ENCODE peak calls at places on chromosomes 6 and 20, in five cellular contexts. One of them, this sample, is unnamed.

GRCh38 chr6:73742433-73742832 is 46.4 kb downstream of the CD109 start:
- DNase-seq in NCI-H2081: no peak
- DNase-seq in astrocyte: no peak
- DNase-seq in naive B cell: no peak
- DNase-seq in AML-193: peak
- DNase-seq in this sample: no peak

GRCh38 chr6:20724443-20724842 is 190.2 kb downstream of the CDKAL1 start:
- DNase-seq in NCI-H2081: no peak
- DNase-seq in astrocyte: no peak
- DNase-seq in naive B cell: no peak
- DNase-seq in AML-193: no peak
- DNase-seq in this sample: no peak

GRCh38 chr6:26264547-26264946 is 100.5 kb upstream of the BTN3A2 start:
- DNase-seq in NCI-H2081: no peak
- DNase-seq in astrocyte: no peak
- DNase-seq in naive B cell: no peak
- DNase-seq in AML-193: no peak
- DNase-seq in this sample: no peak

GRCh38 chr20:57361517-57361916 is 10.5 kb downstream of the RAE1 start:
- DNase-seq in NCI-H2081: no peak
- DNase-seq in astrocyte: peak
- DNase-seq in naive B cell: no peak
- DNase-seq in AML-193: no peak
- DNase-seq in this sample: no peak

GRCh38 chr6:39029156-39030011 is 19.2 kb upstream of the GLP1R start:
- DNase-seq in NCI-H2081: no peak
- DNase-seq in astrocyte: no peak
- DNase-seq in naive B cell: no peak
- DNase-seq in AML-193: peak
- DNase-seq in this sample: peak

GRCh38 chr6:137926985-137927384 is 59.9 kb downstream of the TNFAIP3 start:
- DNase-seq in NCI-H2081: no peak
- DNase-seq in astrocyte: no peak
- DNase-seq in naive B cell: no peak
- DNase-seq in AML-193: no peak
- DNase-seq in this sample: no peak

GRCh38 chr20:32231847-32232246 is 24.2 kb downstream of the POFUT1 start:
- DNase-seq in NCI-H2081: no peak
- DNase-seq in astrocyte: no peak
- DNase-seq in naive B cell: no peak
- DNase-seq in AML-193: no peak
- DNase-seq in this sample: peak

GRCh38 chr6:144447487-144447886 is 162.4 kb downstream of the UTRN start:
- DNase-seq in NCI-H2081: no peak
- DNase-seq in astrocyte: peak
- DNase-seq in naive B cell: no peak
- DNase-seq in AML-193: no peak
- DNase-seq in this sample: no peak

GRCh38 chr20:38833857-38834164 is 28.3 kb downstream of the PPP1R16B start:
- DNase-seq in NCI-H2081: no peak
- DNase-seq in astrocyte: no peak
- DNase-seq in naive B cell: no peak
- DNase-seq in AML-193: no peak
- DNase-seq in this sample: peak

GRCh38 chr6:13026557-13026956 is 301.8 kb downstream of the TBC1D7 start:
- DNase-seq in NCI-H2081: no peak
- DNase-seq in astrocyte: no peak
- DNase-seq in naive B cell: no peak
- DNase-seq in AML-193: no peak
- DNase-seq in this sample: no peak

GRCh38 chr6:33206864-33207568 is 1.3 kb upstream of the RING1 start:
- DNase-seq in NCI-H2081: no peak
- DNase-seq in astrocyte: no peak
- DNase-seq in naive B cell: no peak
- DNase-seq in AML-193: no peak
- DNase-seq in this sample: no peak

GRCh38 chr6:24858154-24858801 is 59.6 kb upstream of the ARMH2 start:
- DNase-seq in NCI-H2081: no peak
- DNase-seq in astrocyte: no peak
- DNase-seq in naive B cell: peak
- DNase-seq in AML-193: peak
- DNase-seq in this sample: no peak

GRCh38 chr6:15627829-15628228 is 35.0 kb downstream of the DTNBP1 start:
- DNase-seq in NCI-H2081: no peak
- DNase-seq in astrocyte: no peak
- DNase-seq in naive B cell: no peak
- DNase-seq in AML-193: no peak
- DNase-seq in this sample: no peak

GRCh38 chr6:19827903-19828302 is 9.3 kb upstream of the ID4 start:
- DNase-seq in NCI-H2081: no peak
- DNase-seq in astrocyte: no peak
- DNase-seq in naive B cell: no peak
- DNase-seq in AML-193: no peak
- DNase-seq in this sample: no peak

GRCh38 chr6:43076928-43077809 is 1.1 kb downstream of the PTK7 start:
- DNase-seq in NCI-H2081: no peak
- DNase-seq in astrocyte: peak
- DNase-seq in naive B cell: no peak
- DNase-seq in AML-193: no peak
- DNase-seq in this sample: no peak

GRCh38 chr6:112576421-112576820 is 229.3 kb downstream of the RFPL4B start:
- DNase-seq in NCI-H2081: no peak
- DNase-seq in astrocyte: peak
- DNase-seq in naive B cell: no peak
- DNase-seq in AML-193: no peak
- DNase-seq in this sample: no peak

GRCh38 chr6:83378621-83379388 is 52.0 kb downstream of the ME1 start:
- DNase-seq in NCI-H2081: no peak
- DNase-seq in astrocyte: peak
- DNase-seq in naive B cell: no peak
- DNase-seq in AML-193: no peak
- DNase-seq in this sample: no peak

GRCh38 chr20:63972312-63973159 is 2.8 kb upstream of the ZNF512B start:
- DNase-seq in NCI-H2081: no peak
- DNase-seq in astrocyte: no peak
- DNase-seq in naive B cell: no peak
- DNase-seq in AML-193: no peak
- DNase-seq in this sample: no peak

GRCh38 chr20:9021699-9022098 is 47.2 kb upstream of the PLCB4 start:
- DNase-seq in NCI-H2081: no peak
- DNase-seq in astrocyte: peak
- DNase-seq in naive B cell: no peak
- DNase-seq in AML-193: no peak
- DNase-seq in this sample: no peak

GRCh38 chr6:21949211-21949801 is 347.5 kb downstream of the PRL start:
- DNase-seq in NCI-H2081: no peak
- DNase-seq in astrocyte: peak
- DNase-seq in naive B cell: no peak
- DNase-seq in AML-193: no peak
- DNase-seq in this sample: no peak

GRCh38 chr20:57288676-57289075 is 22.2 kb upstream of the BMP7 start:
- DNase-seq in NCI-H2081: no peak
- DNase-seq in astrocyte: no peak
- DNase-seq in naive B cell: no peak
- DNase-seq in AML-193: no peak
- DNase-seq in this sample: no peak

GRCh38 chr6:10048370-10049297 is 366.2 kb downstream of the TFAP2A start:
- DNase-seq in NCI-H2081: no peak
- DNase-seq in astrocyte: no peak
- DNase-seq in naive B cell: no peak
- DNase-seq in AML-193: no peak
- DNase-seq in this sample: no peak

GRCh38 chr6:3755637-3756515 is 4.4 kb upstream of the PXDC1 start:
- DNase-seq in NCI-H2081: no peak
- DNase-seq in astrocyte: no peak
- DNase-seq in naive B cell: no peak
- DNase-seq in AML-193: no peak
- DNase-seq in this sample: no peak

GRCh38 chr20:38228436-38228835 is 32.1 kb downstream of the KIAA1755 start:
- DNase-seq in NCI-H2081: no peak
- DNase-seq in astrocyte: no peak
- DNase-seq in naive B cell: no peak
- DNase-seq in AML-193: no peak
- DNase-seq in this sample: peak